ENCODE peak calls at places on chromosomes 1 and 21, in ten cellular contexts. W, U, N, K, Y, S, A, R, M and E are unnamed samples.

GRCh38 chr1:9825101-9826074 is 1.6 kb upstream of the CLSTN1 start:
- DNase-seq in N (no peak), U (no peak), S (peak), R (peak), M (no peak), K (peak), Y (no peak), W (no peak), A (no peak), E (no peak)

GRCh38 chr1:109826930-109827349 is 63.2 kb upstream of the EPS8L3 start:
- DNase-seq in S (peak), A (no peak), Y (no peak), R (no peak), M (no peak), K (no peak), U (no peak), W (no peak), N (no peak), E (no peak)

GRCh38 chr1:182561432-182561831 is 27.6 kb downstream of the RNASEL start:
- DNase-seq in Y (no peak), S (no peak), U (no peak), K (no peak), R (no peak), M (no peak), N (no peak), A (no peak), W (no peak), E (no peak)

GRCh38 chr1:19448491-19449439 is 36.6 kb downstream of the CAPZB start:
- DNase-seq in R (no peak), A (no peak), U (no peak), M (no peak), K (no peak), W (no peak), S (peak), N (no peak), Y (no peak), E (no peak)

GRCh38 chr21:15332572-15332971 is 267.8 kb upstream of the NRIP1 start:
- DNase-seq in S (no peak), Y (no peak), N (no peak), R (no peak), U (no peak), K (no peak), W (no peak), A (no peak), M (no peak), E (no peak)

GRCh38 chr1:243293941-243294722 is 38.3 kb downstream of the SDCCAG8 start:
- DNase-seq in W (no peak), N (no peak), A (no peak), M (no peak), R (no peak), K (no peak), S (no peak), Y (no peak), U (no peak), E (no peak)

GRCh38 chr1:204143276-204144041 is 8.4 kb downstream of the ETNK2 start:
- DNase-seq in Y (no peak), S (no peak), M (no peak), R (no peak), K (no peak), U (no peak), A (no peak), W (no peak), N (no peak), E (no peak)

GRCh38 chr1:37997256-37998088 is 7.7 kb upstream of the SF3A3 start:
- DNase-seq in W (no peak), M (no peak), A (no peak), Y (no peak), R (no peak), S (no peak), U (no peak), K (no peak), N (no peak), E (no peak)

GRCh38 chr1:177833631-177834030 is 136.2 kb downstream of the SEC16B start:
- DNase-seq in Y (no peak), W (no peak), M (no peak), K (no peak), N (no peak), R (no peak), U (no peak), S (no peak), A (no peak), E (no peak)

GRCh38 chr21:33541105-33541711 is 709 bp downstream of the GART start:
- DNase-seq in N (no peak), K (no peak), S (peak), A (no peak), M (peak), W (no peak), U (no peak), Y (no peak), R (no peak), E (no peak)

GRCh38 chr1:229440821-229441537 is 7.1 kb upstream of the ACTA1 start:
- DNase-seq in N (peak), M (peak), Y (peak), R (no peak), W (no peak), S (peak), U (no peak), A (no peak), K (no peak), E (no peak)

GRCh38 chr21:33849839-33850238 is 65.8 kb downstream of the ATP5PO start:
- DNase-seq in U (no peak), K (no peak), R (no peak), M (no peak), N (no peak), Y (no peak), A (no peak), W (no peak), S (no peak), E (no peak)

GRCh38 chr1:208249300-208249699 is 5.1 kb upstream of the PLXNA2 start:
- DNase-seq in Y (no peak), M (no peak), S (no peak), A (no peak), U (no peak), K (no peak), R (no peak), W (no peak), N (no peak), E (no peak)

GRCh38 chr21:36693144-36694040 is 5.5 kb upstream of the SIM2 start:
- DNase-seq in U (peak), M (peak), N (no peak), R (no peak), S (no peak), Y (no peak), A (no peak), W (no peak), K (no peak), E (no peak)

GRCh38 chr1:191256917-191257316 is 779.3 kb upstream of the BRINP3 start:
- DNase-seq in R (no peak), N (no peak), W (no peak), U (no peak), A (no peak), S (no peak), K (no peak), M (no peak), Y (no peak), E (no peak)

GRCh38 chr1:5662362-5663126 is 329.7 kb downstream of the NPHP4 start:
- DNase-seq in S (no peak), N (no peak), R (no peak), K (no peak), Y (no peak), M (no peak), A (no peak), W (no peak), U (no peak), E (no peak)

GRCh38 chr1:27525296-27526271 is 35.6 kb upstream of the WASF2 start:
- DNase-seq in W (peak), S (peak), M (peak), A (no peak), N (peak), R (no peak), U (peak), Y (peak), K (peak), E (no peak)